ENCODE peak calls at places on chromosomes 5 and 9, in seven cellular contexts. D, G, O, V, W, Z and Q are unnamed samples.

GRCh38 chr9:112554516-112554915 is 67.9 kb downstream of the KIAA1958 start:
- DNase-seq in D (peak; percentile 78), G (no peak), O (peak; percentile 22), V (no peak), W (no peak), Z (no peak), Q (no peak)

GRCh38 chr5:149740866-149741459 is 10.9 kb downstream of the PPARGC1B start:
- DNase-seq in D (no peak), G (no peak), O (no peak), V (no peak), W (no peak), Z (no peak), Q (no peak)

GRCh38 chr5:15571618-15572017 is 71.6 kb downstream of the FBXL7 start:
- DNase-seq in D (no peak), G (no peak), O (no peak), V (no peak), W (no peak), Z (no peak), Q (no peak)

GRCh38 chr5:132310141-132310834 is 16.1 kb downstream of the SLC22A4 start:
- DNase-seq in D (no peak), G (no peak), O (no peak), V (no peak), W (no peak), Z (no peak), Q (no peak)

GRCh38 chr9:34256104-34256503 is 73.0 kb downstream of the KIF24 start:
- DNase-seq in D (no peak), G (peak; percentile 17), O (no peak), V (no peak), W (no peak), Z (no peak), Q (peak; percentile 43)

GRCh38 chr9:128104171-128104618 is 23.3 kb downstream of the PTGES2 start:
- DNase-seq in D (no peak), G (no peak), O (no peak), V (no peak), W (no peak), Z (no peak), Q (no peak)

GRCh38 chr5:1183424-1184162 is 17.8 kb upstream of the SLC6A19 start:
- DNase-seq in D (no peak), G (no peak), O (no peak), V (no peak), W (no peak), Z (no peak), Q (no peak)

GRCh38 chr9:20504930-20505329 is 117.4 kb downstream of the MLLT3 start:
- DNase-seq in D (no peak), G (no peak), O (no peak), V (no peak), W (no peak), Z (no peak), Q (no peak)

GRCh38 chr5:180804129-180804601 is 1.6 kb upstream of the MGAT1 start:
- DNase-seq in D (no peak), G (no peak), O (no peak), V (no peak), W (no peak), Z (no peak), Q (no peak)

GRCh38 chr9:129838707-129839259 is 3.5 kb downstream of the USP20 start:
- DNase-seq in D (peak; percentile 91), G (no peak), O (peak; percentile 92), V (no peak), W (no peak), Z (no peak), Q (no peak)

GRCh38 chr9:129320575-129321311 is 142.7 kb upstream of the IER5L start:
- DNase-seq in D (peak; percentile 82), G (peak; percentile 95), O (peak; percentile 95), V (no peak), W (no peak), Z (peak; percentile 28), Q (peak; percentile 64)

GRCh38 chr9:4497855-4498254 is 7.6 kb downstream of the SLC1A1 start:
- DNase-seq in D (peak; percentile 39), G (no peak), O (peak; percentile 29), V (no peak), W (no peak), Z (no peak), Q (no peak)

GRCh38 chr9:72648811-72649414 is 127.5 kb downstream of the TMC1 start:
- DNase-seq in D (no peak), G (no peak), O (no peak), V (no peak), W (no peak), Z (no peak), Q (no peak)

GRCh38 chr5:14219800-14220512 is 76.8 kb downstream of the TRIO start:
- DNase-seq in D (no peak), G (no peak), O (no peak), V (no peak), W (no peak), Z (no peak), Q (no peak)

GRCh38 chr9:38158628-38159027 is 89.6 kb upstream of the SHB start:
- DNase-seq in D (no peak), G (no peak), O (no peak), V (no peak), W (no peak), Z (no peak), Q (no peak)

GRCh38 chr5:87877023-87877422 is 391.6 kb downstream of the TMEM161B start:
- DNase-seq in D (no peak), G (no peak), O (no peak), V (no peak), W (no peak), Z (no peak), Q (no peak)

GRCh38 chr5:150082889-150083288 is 3.5 kb downstream of the CSF1R start:
- DNase-seq in D (no peak), G (no peak), O (no peak), V (no peak), W (no peak), Z (no peak), Q (no peak)

GRCh38 chr5:94326579-94326978 is 291.8 kb downstream of the KIAA0825 start:
- DNase-seq in D (no peak), G (no peak), O (no peak), V (no peak), W (no peak), Z (no peak), Q (no peak)

GRCh38 chr5:137146402-137146889 is 352.7 kb downstream of the SPOCK1 start:
- DNase-seq in D (peak; percentile 96), G (peak; percentile 89), O (peak; percentile 97), V (no peak), W (no peak), Z (peak; percentile 49), Q (no peak)

GRCh38 chr9:101201626-101202025 is 173.1 kb downstream of the PLPPR1 start:
- DNase-seq in D (no peak), G (no peak), O (no peak), V (no peak), W (no peak), Z (no peak), Q (no peak)

DNA sequence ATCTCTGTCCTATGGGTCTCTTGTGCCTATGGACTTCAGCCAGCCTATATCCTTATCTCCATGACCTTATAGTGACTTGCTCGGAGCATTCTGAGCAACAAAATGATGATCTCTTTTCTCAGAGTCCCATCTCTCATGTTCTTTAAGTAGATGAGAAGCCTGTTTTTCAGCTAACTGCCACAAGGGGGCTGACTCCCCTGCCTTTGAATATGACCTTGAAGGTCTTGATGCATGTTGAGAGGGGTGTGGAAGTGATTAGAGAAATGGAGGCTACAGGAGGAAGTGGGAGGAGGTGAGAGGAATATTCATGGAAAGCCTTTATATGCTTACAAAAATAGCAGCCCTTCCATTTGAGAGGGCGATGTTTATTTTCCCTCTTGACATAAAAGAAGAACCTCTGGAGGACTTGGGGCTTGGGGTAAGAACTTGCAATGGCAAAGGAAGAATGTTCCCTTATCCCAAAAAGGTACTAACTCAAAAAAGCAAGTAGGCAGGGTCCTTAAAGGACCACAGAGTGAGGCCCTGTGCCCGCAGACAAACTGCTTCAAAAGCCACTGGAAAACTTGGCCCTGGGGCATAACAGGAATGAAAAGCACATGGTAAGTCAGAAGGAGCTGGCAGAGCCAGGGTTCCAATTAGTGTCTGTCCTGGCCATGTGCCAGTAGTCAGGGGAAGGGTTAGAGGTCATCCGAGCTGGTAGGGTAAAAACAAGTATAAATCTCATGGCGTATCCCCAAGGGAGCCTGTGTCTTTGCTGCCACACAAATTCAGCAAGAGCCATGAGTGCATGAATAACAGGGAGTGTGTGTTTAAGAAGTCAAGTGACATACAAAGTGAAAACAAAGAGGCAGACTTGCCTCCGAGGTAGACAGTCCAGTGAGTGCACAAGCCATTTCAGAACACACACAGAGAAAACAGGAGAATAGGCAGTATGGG is 39.1 kb downstream of the FGD3 start:
- DNase-seq in D (no peak), G (peak; percentile 52), O (peak; percentile 1), V (no peak), W (no peak), Z (no peak), Q (no peak)
- H3K4me1 ChIP-seq in D (no peaks in the 10 kb centered on the region), G (no peaks in the 10 kb centered on the region), O (no peaks in the 10 kb centered on the region), V (peaks cover 2% of the 10 kb centered on the region), W (peaks cover 8% of the 10 kb centered on the region), Z (peaks cover 6% of the 10 kb centered on the region), Q (peaks cover 2% of the 10 kb centered on the region)

DNA sequence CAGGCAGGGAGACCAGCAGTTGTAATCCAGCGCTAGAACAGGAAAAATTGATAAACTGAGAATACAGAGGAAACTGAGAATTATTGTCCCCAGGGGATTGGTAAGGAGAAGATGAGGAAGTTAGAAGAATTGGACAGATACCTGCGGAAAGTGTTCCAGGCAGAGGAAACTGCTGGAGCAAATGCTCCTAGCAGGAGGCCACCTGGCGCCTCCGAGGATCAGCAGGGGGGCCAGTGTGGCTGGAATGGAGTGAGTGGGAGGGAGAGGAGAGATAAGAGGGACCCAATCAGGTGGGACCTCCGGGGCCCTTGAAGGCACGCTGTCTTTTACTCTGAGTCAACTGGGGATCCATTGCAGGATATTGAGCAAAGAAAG is 695 bp upstream of the ANXA6 start:
- DNase-seq in D (no peak), G (peak; percentile 89), O (no peak), V (no peak), W (no peak), Z (no peak), Q (peak; percentile 59)
- H2AK5ac ChIP-seq in D (no peak overlapping the region), G (no peak overlapping the region), O (no peak overlapping the region), V (no peak overlapping the region), W (no peak overlapping the region), Z (no peak overlapping the region), Q (no peak overlapping the region)

DNA sequence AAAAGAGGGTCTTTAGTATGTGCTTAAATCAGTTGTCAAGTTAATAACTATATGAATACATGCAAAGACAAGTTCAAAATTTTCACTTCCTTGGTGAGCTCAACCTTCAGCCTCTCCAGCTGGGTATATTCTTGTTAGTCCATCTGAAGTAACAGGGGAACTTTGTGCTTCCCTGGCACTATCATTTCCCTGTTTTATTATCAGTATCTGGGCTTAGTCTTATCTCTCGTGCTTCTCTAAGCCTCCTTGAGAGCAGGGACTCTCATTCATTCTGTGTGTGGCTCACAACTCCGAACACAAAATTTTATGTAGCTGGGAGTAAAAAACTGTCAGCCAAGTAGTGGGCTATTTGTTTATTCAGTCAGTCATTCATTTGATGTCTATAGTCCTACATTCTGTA is 175.9 kb upstream of the MAP3K1 start:
- DNase-seq in D (no peak), G (peak; percentile 59), O (no peak), V (no peak), W (no peak), Z (no peak), Q (no peak)
- H3K4me1 ChIP-seq in D (peaks cover 9% of the 10 kb centered on the region), G (peaks cover 10% of the 10 kb centered on the region), O (peaks cover 8% of the 10 kb centered on the region), V (peaks cover 7% of the 10 kb centered on the region), W (peaks cover 8% of the 10 kb centered on the region), Z (peaks cover 13% of the 10 kb centered on the region), Q (peaks cover 6% of the 10 kb centered on the region)

DNA sequence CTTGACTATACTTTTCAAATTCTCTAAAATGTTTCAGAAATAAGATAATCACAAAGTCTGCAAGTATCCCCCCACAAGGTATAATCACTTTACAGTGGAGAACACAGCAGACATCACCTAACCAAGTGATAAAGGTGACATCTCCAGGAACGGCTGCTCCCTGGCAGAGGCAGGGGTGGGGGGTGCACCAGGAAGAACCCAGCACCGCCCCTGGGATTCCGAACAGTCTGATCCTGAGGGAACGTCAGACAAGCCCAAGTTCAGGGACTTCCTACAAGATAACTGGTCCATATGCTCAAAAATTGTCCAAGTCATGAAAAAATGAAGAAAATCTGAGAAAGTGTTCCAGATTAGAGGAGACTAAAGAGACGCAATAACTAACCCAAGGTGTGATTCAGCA is 85.4 kb downstream of the HSD17B3 start:
- DNase-seq in D (no peak), G (no peak), O (no peak), V (no peak), W (no peak), Z (no peak), Q (no peak)
- H2AK5ac ChIP-seq in D (no peak overlapping the region), G (peak overlapping the region; percentile 22), O (no peak overlapping the region), V (no peak overlapping the region), W (no peak overlapping the region), Z (peak overlapping the region; percentile 78), Q (no peak overlapping the region)